ENCODE peak calls at places on chromosomes 4 and X, in seven cellular contexts. A, U, Z, D, L, J and Y are unnamed samples.

GRCh38 chr4:56129431-56129861 is 180.7 kb downstream of the CEP135 start:
- DNase-seq in A (no peak), U (no peak), Z (peak), D (no peak), L (no peak), J (no peak), Y (no peak)

GRCh38 chr4:51923343-51923742 is 80.4 kb downstream of the DCUN1D4 start:
- DNase-seq in A (no peak), U (no peak), Z (no peak), D (no peak), L (no peak), J (no peak), Y (no peak)

GRCh38 chrX:142095816-142096215 is 109.3 kb downstream of the MAGEC2 start:
- DNase-seq in A (no peak), U (no peak), Z (peak), D (no peak), L (no peak), J (no peak), Y (no peak)

GRCh38 chrX:10450229-10450958 is 170.0 kb downstream of the MID1 start:
- DNase-seq in A (no peak), U (no peak), Z (peak), D (no peak), L (no peak), J (no peak), Y (no peak)

GRCh38 chr4:153419673-153420278 is 46.4 kb upstream of the TMEM131L start:
- DNase-seq in A (no peak), U (no peak), Z (no peak), D (no peak), L (no peak), J (no peak), Y (no peak)

GRCh38 chr4:158588285-158588684 is 66.6 kb downstream of the RXFP1 start:
- DNase-seq in A (no peak), U (no peak), Z (no peak), D (no peak), L (no peak), J (no peak), Y (no peak)

GRCh38 chr4:90904018-90904417 is 776.8 kb downstream of the CCSER1 start:
- DNase-seq in A (no peak), U (no peak), Z (no peak), D (no peak), L (no peak), J (no peak), Y (no peak)

GRCh38 chrX:41184312-41184711 is 99.1 kb downstream of the USP9X start:
- DNase-seq in A (no peak), U (no peak), Z (no peak), D (no peak), L (no peak), J (no peak), Y (no peak)

GRCh38 chr4:111360906-111361305 is 738.0 kb upstream of the PITX2 start:
- DNase-seq in A (no peak), U (no peak), Z (peak), D (no peak), L (no peak), J (no peak), Y (no peak)

GRCh38 chr4:116585240-116585639 is 500.1 kb downstream of the TRAM1L1 start:
- DNase-seq in A (no peak), U (no peak), Z (no peak), D (no peak), L (no peak), J (no peak), Y (no peak)

GRCh38 chr4:3829954-3830773 is 64.0 kb downstream of the ADRA2C start:
- DNase-seq in A (no peak), U (no peak), Z (no peak), D (no peak), L (no peak), J (no peak), Y (no peak)

GRCh38 chr4:76989391-76990061 is 40.0 kb downstream of the SEPTIN11 start:
- DNase-seq in A (no peak), U (no peak), Z (peak), D (peak), L (no peak), J (peak), Y (no peak)